ENCODE peak calls at places on chromosomes 5 and 9, in seven cellular contexts. I, A, F, V, D, J and U are unnamed samples.

GRCh38 chr5:157236423-157236822 is 29.5 kb upstream of the CYFIP2 start:
- DNase-seq in J (no peak), D (no peak), I (no peak), A (no peak), F (no peak), V (no peak), U (no peak)

GRCh38 chr5:90173299-90174030 is 236.1 kb downstream of the CETN3 start:
- DNase-seq in F (no peak), D (no peak), A (no peak), I (no peak), V (no peak), J (no peak), U (no peak)

GRCh38 chr5:59348189-59348588 is 545.3 kb downstream of the PDE4D start:
- DNase-seq in A (no peak), V (no peak), F (no peak), J (no peak), D (no peak), I (no peak), U (no peak)

GRCh38 chr5:176441921-176442323 is 6.3 kb upstream of the FAF2 start:
- DNase-seq in I (no peak), D (no peak), F (peak; percentile 39), A (no peak), J (no peak), V (no peak), U (peak; percentile 36)

GRCh38 chr9:136582977-136583735 is 37.3 kb upstream of the NOTCH1 start:
- DNase-seq in J (no peak), V (no peak), A (no peak), D (no peak), I (no peak), F (no peak), U (no peak)

GRCh38 chr5:74016373-74016772 is 390.4 kb downstream of the ARHGEF28 start:
- DNase-seq in F (no peak), J (no peak), V (no peak), I (no peak), A (no peak), D (no peak), U (no peak)

GRCh38 chr9:127113540-127113928 is 8.9 kb downstream of the ANGPTL2 start:
- DNase-seq in F (no peak), J (no peak), D (no peak), I (no peak), V (no peak), A (no peak), U (no peak)

GRCh38 chr5:2916076-2916682 is 164.7 kb upstream of the IRX2 start:
- DNase-seq in V (no peak), J (no peak), F (no peak), A (no peak), D (no peak), I (no peak), U (no peak)

GRCh38 chr5:107285772-107286171 is 385.0 kb downstream of the EFNA5 start:
- DNase-seq in F (no peak), I (no peak), J (no peak), V (no peak), D (no peak), A (no peak), U (no peak)

GRCh38 chr9:134325813-134326753 is at the start of gene RXRA:
- DNase-seq in D (no peak), J (no peak), A (no peak), F (peak; percentile 84), I (no peak), V (peak; percentile 86), U (no peak)

GRCh38 chr9:129816501-129817435 is 7.2 kb downstream of the TOR1A start:
- DNase-seq in I (no peak), F (no peak), A (no peak), D (no peak), V (peak; percentile 89), J (no peak), U (no peak)

GRCh38 chr9:129812385-129812784 is 9.4 kb downstream of the TOR1B start:
- DNase-seq in F (peak; percentile 28), J (no peak), D (no peak), A (no peak), V (no peak), I (no peak), U (no peak)

GRCh38 chr9:129813661-129814060 is 10.3 kb downstream of the TOR1A start:
- DNase-seq in A (no peak), J (no peak), F (no peak), V (no peak), I (no peak), D (no peak), U (no peak)

GRCh38 chr9:129814432-129815223 is 9.3 kb downstream of the TOR1A start:
- DNase-seq in D (no peak), V (no peak), F (no peak), I (no peak), J (no peak), A (no peak), U (no peak)

GRCh38 chr9:129815278-129815677 is 8.7 kb downstream of the TOR1A start:
- DNase-seq in V (no peak), J (no peak), F (no peak), I (no peak), A (no peak), D (no peak), U (no peak)
- H3K4me3 ChIP-seq in V (no peak overlapping the region), J (no peak overlapping the region), F (no peak overlapping the region), I (no peak overlapping the region), A (no peak overlapping the region), D (no peak overlapping the region), U (no peak overlapping the region)

GRCh38 chr5:609088-609370 is 3.1 kb upstream of the CEP72 start:
- DNase-seq in V (no peak), D (no peak), J (no peak), I (no peak), F (no peak), A (no peak), U (no peak)

GRCh38 chr5:608286-609087 is 3.7 kb upstream of the CEP72 start:
- DNase-seq in I (no peak), V (no peak), F (no peak), D (no peak), J (peak; percentile 66), A (no peak), U (no peak)

GRCh38 chr5:606526-607399 is 5.4 kb upstream of the CEP72 start:
- DNase-seq in D (no peak), V (no peak), A (no peak), J (peak; percentile 65), I (no peak), F (peak; percentile 5), U (no peak)

GRCh38 chr5:606061-606460 is 6.1 kb upstream of the CEP72 start:
- DNase-seq in J (peak; percentile 47), I (no peak), V (no peak), D (no peak), F (peak; percentile 4), A (no peak), U (no peak)

GRCh38 chr5:607541-608285 is 4.4 kb upstream of the CEP72 start:
- DNase-seq in V (no peak), J (peak; percentile 35), F (peak; percentile 7), D (no peak), A (no peak), I (no peak), U (no peak)
- TF ChIP-seq CTCF in V (no peak), J (no peak), F (no peak), D (no peak), A (no peak), I (no peak), U (no peak)

DNA sequence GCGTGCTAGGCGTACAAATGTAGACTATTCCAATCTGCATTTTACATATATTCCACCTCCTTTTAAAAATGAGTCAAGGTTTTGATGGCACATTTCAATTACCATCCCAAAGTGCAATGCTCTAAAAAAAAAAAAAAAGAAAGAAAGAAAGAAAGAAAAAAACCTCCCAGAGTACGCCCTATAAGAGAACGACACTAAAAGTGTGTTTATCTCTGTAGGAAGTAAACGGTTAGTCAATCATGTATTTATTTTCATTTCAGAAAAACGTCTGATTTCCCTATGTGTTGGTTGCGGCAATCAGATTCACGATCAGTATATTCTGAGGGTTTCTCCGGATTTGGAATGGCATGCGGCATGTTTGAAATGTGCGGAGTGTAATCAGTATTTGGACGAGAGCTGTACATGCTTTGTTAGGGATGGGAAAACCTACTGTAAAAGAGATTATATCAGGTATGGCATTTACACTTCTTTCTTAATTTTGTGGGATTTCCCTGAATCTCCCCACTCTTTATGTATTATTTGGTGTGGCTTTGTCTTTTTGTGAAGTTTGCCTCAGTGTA is 1.1 kb downstream of the ISL1 start:
- DNase-seq in I (no peak), V (no peak), F (no peak), A (no peak), D (no peak), J (no peak), U (no peak)
- H3K4me3 ChIP-seq in I (no peak overlapping the region), V (no peak overlapping the region), F (no peak overlapping the region), A (no peak overlapping the region), D (no peak overlapping the region), J (no peak overlapping the region), U (peak overlapping the region; percentile 75)

DNA sequence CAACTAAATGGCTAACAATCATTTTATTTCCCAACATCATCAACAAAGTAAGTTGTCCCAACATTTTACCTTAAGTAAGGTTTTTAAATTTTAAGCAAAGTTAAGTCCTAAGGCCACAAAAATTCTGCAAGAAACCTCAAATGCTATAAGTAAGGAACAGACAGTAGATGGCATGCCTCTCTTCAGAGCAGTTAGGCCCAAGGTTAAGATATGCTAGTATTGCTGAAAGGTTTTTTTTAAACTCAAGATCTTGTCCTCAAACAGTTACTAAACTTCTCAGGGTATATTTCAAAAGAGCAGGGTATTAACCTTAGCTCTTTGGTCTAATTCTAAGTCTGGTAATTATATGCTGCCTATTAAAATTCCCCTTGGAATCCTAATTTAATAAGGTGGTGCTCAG is 35.1 kb downstream of the PJA2 start:
- DNase-seq in D (no peak), V (no peak), A (no peak), F (no peak), I (no peak), J (no peak), U (no peak)
- TF ChIP-seq CTCF in D (no peak), V (no peak), A (peak; percentile 30), F (no peak), I (no peak), J (no peak), U (no peak)

DNA sequence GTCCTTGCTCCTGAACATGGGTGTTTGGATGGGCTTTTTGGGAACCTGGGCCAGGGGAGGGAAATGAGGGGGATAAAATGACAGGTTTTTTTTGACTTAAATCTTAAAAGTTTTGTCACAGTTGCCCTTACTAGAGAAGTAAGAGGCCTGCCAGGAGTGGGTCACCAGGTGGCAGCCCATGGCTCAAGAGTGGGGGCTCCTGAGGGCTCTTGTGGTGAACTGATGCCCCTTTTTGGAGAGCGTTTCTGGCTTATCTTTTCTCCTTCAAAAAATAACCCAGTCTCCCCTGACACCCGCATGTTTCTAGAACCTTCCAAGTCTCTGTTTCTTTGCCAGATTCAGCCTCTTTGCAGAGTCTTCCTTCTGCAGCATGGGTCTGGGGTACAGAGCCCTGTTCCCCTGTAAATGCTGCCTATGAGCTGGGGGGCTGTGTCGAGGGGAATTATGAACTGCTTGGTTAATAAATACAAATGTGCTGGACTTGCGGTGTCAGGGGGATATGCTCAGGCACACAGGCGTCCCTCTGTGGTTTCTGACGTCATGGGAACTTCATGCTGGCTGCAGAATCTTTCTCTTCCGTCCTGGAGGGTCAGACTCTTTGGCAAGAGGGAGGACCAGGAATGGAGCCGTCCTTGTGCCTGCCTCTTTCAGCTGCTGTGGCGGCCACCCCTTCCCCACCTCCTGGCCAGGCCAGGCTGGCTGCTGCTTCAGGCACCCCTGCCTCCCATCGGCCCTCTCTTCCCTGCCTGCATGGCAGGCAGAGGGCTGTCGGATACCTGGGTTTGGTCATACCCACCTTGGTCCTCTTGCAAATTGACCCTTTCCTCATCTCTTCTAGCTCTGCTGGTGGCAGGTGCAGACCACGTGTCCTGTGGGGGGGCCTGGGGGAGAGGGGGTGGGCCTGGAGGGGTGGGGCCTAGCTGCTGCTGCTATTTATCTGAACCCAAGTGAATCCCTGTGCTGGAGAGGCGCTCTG is 30.1 kb downstream of the PTPA start:
- DNase-seq in D (peak; percentile 94), A (peak; percentile 87), V (peak; percentile 74), J (peak; percentile 94), I (no peak), F (peak; percentile 65), U (no peak)
- H3K4me3 ChIP-seq in D (peak overlapping the region; percentile 11), A (peak overlapping the region; percentile 58), V (no peak overlapping the region), J (peak overlapping the region; percentile 61), I (peak overlapping the region; percentile 29), F (no peak overlapping the region), U (peak overlapping the region; percentile 62)